ENCODE peak calls at places on chromosomes 7 and 10, in nine cellular contexts. One of them, this sample, is unnamed.

GRCh38 chr10:91570220-91570619 is 62.7 kb downstream of the PPP1R3C start:
- DNase-seq in GM23338: no peak
- DNase-seq in astrocyte of the spinal cord: no peak
- DNase-seq in A172: no peak
- DNase-seq in anterior cingulate cortex: no peak
- DNase-seq in hepatic stellate cell: no peak
- DNase-seq in activated naive CD4-positive, alpha-beta T cell: no peak
- DNase-seq in endodermal cell: no peak
- DNase-seq in T-helper 9 cell: no peak
- DNase-seq in this sample: no peak

GRCh38 chr7:6636741-6637543 is at the start of gene ZNF316:
- DNase-seq in A172: no peak
- DNase-seq in activated naive CD4-positive, alpha-beta T cell: no peak
- DNase-seq in T-helper 9 cell: peak
- DNase-seq in hepatic stellate cell: peak
- DNase-seq in anterior cingulate cortex: peak
- DNase-seq in GM23338: no peak
- DNase-seq in endodermal cell: no peak
- DNase-seq in astrocyte of the spinal cord: no peak
- DNase-seq in this sample: no peak

GRCh38 chr10:17756557-17757208 is 4.7 kb downstream of the TMEM236 start:
- DNase-seq in activated naive CD4-positive, alpha-beta T cell: no peak
- DNase-seq in A172: peak
- DNase-seq in hepatic stellate cell: no peak
- DNase-seq in endodermal cell: no peak
- DNase-seq in anterior cingulate cortex: no peak
- DNase-seq in astrocyte of the spinal cord: no peak
- DNase-seq in GM23338: no peak
- DNase-seq in T-helper 9 cell: no peak
- DNase-seq in this sample: no peak

GRCh38 chr10:8056378-8056777 is 1.9 kb downstream of the GATA3 start:
- DNase-seq in hepatic stellate cell: no peak
- DNase-seq in GM23338: no peak
- DNase-seq in anterior cingulate cortex: no peak
- DNase-seq in A172: no peak
- DNase-seq in T-helper 9 cell: no peak
- DNase-seq in activated naive CD4-positive, alpha-beta T cell: no peak
- DNase-seq in endodermal cell: no peak
- DNase-seq in astrocyte of the spinal cord: no peak
- DNase-seq in this sample: no peak

GRCh38 chr10:121159670-121160069 is 308.5 kb downstream of the WDR11 start:
- DNase-seq in A172: no peak
- DNase-seq in activated naive CD4-positive, alpha-beta T cell: no peak
- DNase-seq in GM23338: no peak
- DNase-seq in endodermal cell: no peak
- DNase-seq in T-helper 9 cell: no peak
- DNase-seq in astrocyte of the spinal cord: no peak
- DNase-seq in anterior cingulate cortex: no peak
- DNase-seq in hepatic stellate cell: no peak
- DNase-seq in this sample: no peak

GRCh38 chr7:4650471-4651047 is 31.5 kb upstream of the FOXK1 start:
- DNase-seq in endodermal cell: peak
- DNase-seq in A172: no peak
- DNase-seq in anterior cingulate cortex: peak
- DNase-seq in GM23338: peak
- DNase-seq in hepatic stellate cell: no peak
- DNase-seq in astrocyte of the spinal cord: peak
- DNase-seq in T-helper 9 cell: no peak
- DNase-seq in activated naive CD4-positive, alpha-beta T cell: no peak
- DNase-seq in this sample: no peak

GRCh38 chr10:110334061-110334656 is 29.4 kb upstream of the SMNDC1 start:
- DNase-seq in T-helper 9 cell: no peak
- DNase-seq in endodermal cell: no peak
- DNase-seq in A172: no peak
- DNase-seq in GM23338: no peak
- DNase-seq in hepatic stellate cell: no peak
- DNase-seq in astrocyte of the spinal cord: no peak
- DNase-seq in activated naive CD4-positive, alpha-beta T cell: no peak
- DNase-seq in anterior cingulate cortex: no peak
- DNase-seq in this sample: no peak

GRCh38 chr7:17848516-17848915 is 91.8 kb downstream of the SNX13 start:
- DNase-seq in endodermal cell: no peak
- DNase-seq in anterior cingulate cortex: no peak
- DNase-seq in activated naive CD4-positive, alpha-beta T cell: no peak
- DNase-seq in GM23338: no peak
- DNase-seq in astrocyte of the spinal cord: no peak
- DNase-seq in A172: no peak
- DNase-seq in T-helper 9 cell: no peak
- DNase-seq in hepatic stellate cell: no peak
- DNase-seq in this sample: no peak

GRCh38 chr10:13079776-13080050 is 20.2 kb upstream of the OPTN start:
- DNase-seq in T-helper 9 cell: no peak
- DNase-seq in endodermal cell: no peak
- DNase-seq in anterior cingulate cortex: no peak
- DNase-seq in A172: no peak
- DNase-seq in hepatic stellate cell: no peak
- DNase-seq in astrocyte of the spinal cord: no peak
- DNase-seq in activated naive CD4-positive, alpha-beta T cell: no peak
- DNase-seq in GM23338: no peak
- DNase-seq in this sample: no peak

GRCh38 chr7:46071601-46072000 is 150.5 kb upstream of the IGFBP3 start:
- DNase-seq in astrocyte of the spinal cord: peak
- DNase-seq in T-helper 9 cell: no peak
- DNase-seq in endodermal cell: no peak
- DNase-seq in anterior cingulate cortex: no peak
- DNase-seq in hepatic stellate cell: no peak
- DNase-seq in activated naive CD4-positive, alpha-beta T cell: no peak
- DNase-seq in GM23338: no peak
- DNase-seq in A172: peak
- DNase-seq in this sample: no peak

This sample was measured in SK-N-DZ.